ENCODE peak calls at places on chromosome 12, in seven cellular contexts. One of them, this sample, is unnamed.

GRCh38 chr12:116222358-116222757 is 55.1 kb downstream of the MED13L start:
- DNase-seq in bronchial epithelial cell: peak
- DNase-seq in lower leg skin: no peak
- DNase-seq in AG04450: peak
- DNase-seq in glutamatergic neuron: no peak
- DNase-seq in CD4-positive, alpha-beta T cell: no peak
- DNase-seq in NB4: peak
- DNase-seq in this sample: no peak

GRCh38 chr12:123801573-123802178 is 39.6 kb downstream of the DNAH10 start:
- DNase-seq in CD4-positive, alpha-beta T cell: no peak
- DNase-seq in bronchial epithelial cell: peak
- DNase-seq in glutamatergic neuron: no peak
- DNase-seq in AG04450: peak
- DNase-seq in lower leg skin: no peak
- DNase-seq in NB4: peak
- DNase-seq in this sample: no peak

GRCh38 chr12:130066742-130067141 is 95.5 kb upstream of the FZD10 start:
- DNase-seq in glutamatergic neuron: no peak
- DNase-seq in bronchial epithelial cell: no peak
- DNase-seq in AG04450: no peak
- DNase-seq in NB4: no peak
- DNase-seq in lower leg skin: no peak
- DNase-seq in CD4-positive, alpha-beta T cell: no peak
- DNase-seq in this sample: no peak

GRCh38 chr12:51059086-51059485 is 11.0 kb downstream of the LETMD1 start:
- DNase-seq in CD4-positive, alpha-beta T cell: no peak
- DNase-seq in AG04450: no peak
- DNase-seq in glutamatergic neuron: no peak
- DNase-seq in bronchial epithelial cell: no peak
- DNase-seq in lower leg skin: no peak
- DNase-seq in NB4: no peak
- DNase-seq in this sample: no peak

GRCh38 chr12:92561543-92561899 is 141.3 kb upstream of the PLEKHG7 start:
- DNase-seq in lower leg skin: no peak
- DNase-seq in glutamatergic neuron: no peak
- DNase-seq in NB4: no peak
- DNase-seq in bronchial epithelial cell: peak
- DNase-seq in AG04450: peak
- DNase-seq in CD4-positive, alpha-beta T cell: no peak
- DNase-seq in this sample: no peak

GRCh38 chr12:3150820-3151590 is 73.8 kb downstream of the TSPAN9 start:
- DNase-seq in lower leg skin: no peak
- DNase-seq in NB4: no peak
- DNase-seq in bronchial epithelial cell: no peak
- DNase-seq in glutamatergic neuron: no peak
- DNase-seq in AG04450: no peak
- DNase-seq in CD4-positive, alpha-beta T cell: no peak
- DNase-seq in this sample: no peak

GRCh38 chr12:44477331-44477980 is 398.7 kb downstream of the NELL2 start:
- DNase-seq in glutamatergic neuron: peak
- DNase-seq in lower leg skin: no peak
- DNase-seq in NB4: peak
- DNase-seq in AG04450: no peak
- DNase-seq in bronchial epithelial cell: no peak
- DNase-seq in CD4-positive, alpha-beta T cell: no peak
- DNase-seq in this sample: no peak

GRCh38 chr12:131639270-131639940 is 71.5 kb upstream of the SFSWAP start:
- DNase-seq in bronchial epithelial cell: no peak
- DNase-seq in lower leg skin: peak
- DNase-seq in AG04450: no peak
- DNase-seq in CD4-positive, alpha-beta T cell: no peak
- DNase-seq in glutamatergic neuron: no peak
- DNase-seq in NB4: no peak
- DNase-seq in this sample: no peak

GRCh38 chr12:81797100-81797499 is 38.0 kb upstream of the PPFIA2 start:
- DNase-seq in AG04450: no peak
- DNase-seq in CD4-positive, alpha-beta T cell: no peak
- DNase-seq in lower leg skin: no peak
- DNase-seq in NB4: peak
- DNase-seq in glutamatergic neuron: no peak
- DNase-seq in bronchial epithelial cell: peak
- DNase-seq in this sample: no peak

GRCh38 chr12:44581642-44582242 is 294.4 kb downstream of the NELL2 start:
- DNase-seq in NB4: no peak
- DNase-seq in CD4-positive, alpha-beta T cell: no peak
- DNase-seq in bronchial epithelial cell: no peak
- DNase-seq in glutamatergic neuron: no peak
- DNase-seq in lower leg skin: no peak
- DNase-seq in AG04450: no peak
- DNase-seq in this sample: no peak

GRCh38 chr12:117044790-117045174 is 54.4 kb downstream of the TESC start:
- DNase-seq in AG04450: no peak
- DNase-seq in CD4-positive, alpha-beta T cell: no peak
- DNase-seq in glutamatergic neuron: no peak
- DNase-seq in NB4: no peak
- DNase-seq in lower leg skin: no peak
- DNase-seq in bronchial epithelial cell: no peak
- DNase-seq in this sample: no peak

DNA sequence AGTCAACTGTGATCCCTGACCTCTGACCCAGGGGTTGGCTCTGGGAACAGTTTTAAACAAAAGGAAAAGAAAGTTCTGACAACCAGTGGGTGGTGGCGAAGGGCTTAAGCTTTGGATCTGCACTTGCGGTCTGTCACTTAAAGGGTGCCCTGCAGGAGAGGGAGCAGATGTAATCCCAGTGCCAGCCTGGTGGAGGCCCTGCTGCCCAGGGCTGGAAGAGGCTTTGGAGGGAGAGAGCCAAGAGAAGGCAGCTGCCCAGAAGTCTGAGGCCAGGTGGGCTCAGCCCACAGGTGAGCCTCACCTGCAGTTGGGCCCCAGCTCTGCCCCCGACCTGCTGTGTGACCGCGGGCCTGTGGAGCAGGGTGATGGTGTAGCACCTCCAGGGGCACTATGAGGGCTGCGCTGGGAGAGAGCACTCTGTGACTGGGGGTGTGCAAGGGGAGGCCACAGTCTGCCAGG is 19.1 kb downstream of the SH2B3 start:
- DNase-seq in glutamatergic neuron: no peak
- DNase-seq in bronchial epithelial cell: no peak
- DNase-seq in lower leg skin: no peak
- DNase-seq in AG04450: no peak
- DNase-seq in CD4-positive, alpha-beta T cell: no peak
- DNase-seq in NB4: no peak
- DNase-seq in this sample: no peak
- TF ChIP-seq CTCF in glutamatergic neuron: no peak
- TF ChIP-seq CTCF in bronchial epithelial cell: no peak
- TF ChIP-seq CTCF in lower leg skin: no peak
- TF ChIP-seq CTCF in AG04450: peak
- TF ChIP-seq CTCF in CD4-positive, alpha-beta T cell: no peak
- TF ChIP-seq CTCF in NB4: peak
- TF ChIP-seq CTCF in this sample: no peak

GRCh38 chr12:78181544-78182162 is 351.0 kb downstream of the NAV3 start:
- DNase-seq in lower leg skin: no peak
- DNase-seq in CD4-positive, alpha-beta T cell: no peak
- DNase-seq in AG04450: no peak
- DNase-seq in NB4: peak
- DNase-seq in glutamatergic neuron: peak
- DNase-seq in bronchial epithelial cell: peak
- DNase-seq in this sample: peak
- TF ChIP-seq CTCF in lower leg skin: no peak
- TF ChIP-seq CTCF in CD4-positive, alpha-beta T cell: no peak
- TF ChIP-seq CTCF in AG04450: peak
- TF ChIP-seq CTCF in NB4: peak
- TF ChIP-seq CTCF in glutamatergic neuron: peak
- TF ChIP-seq CTCF in bronchial epithelial cell: peak
- TF ChIP-seq CTCF in this sample: peak

GRCh38 chr12:7716391-7716790 is 5.2 kb downstream of the DPPA3 start:
- DNase-seq in AG04450: no peak
- DNase-seq in glutamatergic neuron: no peak
- DNase-seq in NB4: peak
- DNase-seq in bronchial epithelial cell: peak
- DNase-seq in lower leg skin: no peak
- DNase-seq in CD4-positive, alpha-beta T cell: no peak
- DNase-seq in this sample: no peak
- TF ChIP-seq CTCF in AG04450: no peak
- TF ChIP-seq CTCF in glutamatergic neuron: no peak
- TF ChIP-seq CTCF in NB4: no peak
- TF ChIP-seq CTCF in bronchial epithelial cell: no peak
- TF ChIP-seq CTCF in lower leg skin: no peak
- TF ChIP-seq CTCF in CD4-positive, alpha-beta T cell: no peak
- TF ChIP-seq CTCF in this sample: no peak

GRCh38 chr12:55171445-55171844 is 45.2 kb downstream of the OR9K2 start:
- DNase-seq in CD4-positive, alpha-beta T cell: no peak
- DNase-seq in lower leg skin: no peak
- DNase-seq in glutamatergic neuron: no peak
- DNase-seq in AG04450: no peak
- DNase-seq in NB4: no peak
- DNase-seq in bronchial epithelial cell: no peak
- DNase-seq in this sample: no peak
- TF ChIP-seq CTCF in CD4-positive, alpha-beta T cell: no peak
- TF ChIP-seq CTCF in lower leg skin: no peak
- TF ChIP-seq CTCF in glutamatergic neuron: no peak
- TF ChIP-seq CTCF in AG04450: no peak
- TF ChIP-seq CTCF in NB4: no peak
- TF ChIP-seq CTCF in bronchial epithelial cell: no peak
- TF ChIP-seq CTCF in this sample: no peak

This sample was measured in neural crest cell.